ENCODE peak calls at places on chromosomes 1 and 21, in ten cellular contexts. H, K, Q, X, N, U, D, A, E and Y are unnamed samples.

GRCh38 chr1:202018476-202019234 is 8.3 kb downstream of the ELF3 start:
- DNase-seq in H (peak; percentile 89), K (peak; percentile 88), Q (no peak), X (no peak), N (no peak), U (peak; percentile 51), D (peak; percentile 89), A (no peak), E (no peak), Y (no peak)

GRCh38 chr1:30196457-30196856 is 526.9 kb downstream of the MATN1 start:
- DNase-seq in H (no peak), K (no peak), Q (no peak), X (no peak), N (no peak), U (no peak), D (no peak), A (no peak), E (no peak), Y (no peak)

GRCh38 chr1:112399456-112399855 is 3.4 kb downstream of the CTTNBP2NL start:
- DNase-seq in H (no peak), K (no peak), Q (no peak), X (no peak), N (no peak), U (no peak), D (no peak), A (no peak), E (no peak), Y (no peak)

GRCh38 chr1:110067957-110068645 is 2.4 kb downstream of the ALX3 start:
- DNase-seq in H (no peak), K (no peak), Q (no peak), X (no peak), N (no peak), U (no peak), D (no peak), A (no peak), E (no peak), Y (no peak)

GRCh38 chr1:39933956-39934941 is 20.7 kb upstream of the MFSD2A start:
- DNase-seq in H (peak; percentile 84), K (peak; percentile 98), Q (peak; percentile 81), X (peak; percentile 99), N (peak; percentile 99), U (peak; percentile 100), D (peak; percentile 92), A (peak; percentile 99), E (peak; percentile 55), Y (peak; percentile 97)

GRCh38 chr1:162704673-162705424 is 72.6 kb downstream of the DDR2 start:
- DNase-seq in H (no peak), K (no peak), Q (peak; percentile 34), X (no peak), N (no peak), U (no peak), D (no peak), A (no peak), E (peak; percentile 24), Y (no peak)

GRCh38 chr21:29849735-29850176 is 90.0 kb downstream of the GRIK1 start:
- DNase-seq in H (no peak), K (peak; percentile 59), Q (no peak), X (no peak), N (peak; percentile 17), U (peak; percentile 61), D (peak; percentile 41), A (peak; percentile 27), E (peak; percentile 19), Y (peak; percentile 9)

GRCh38 chr1:154996966-154997701 is 3.7 kb downstream of the LENEP start:
- DNase-seq in H (no peak), K (no peak), Q (no peak), X (no peak), N (no peak), U (no peak), D (no peak), A (peak; percentile 72), E (no peak), Y (no peak)

GRCh38 chr1:47791879-47792608 is 205.1 kb downstream of the TRABD2B start:
- DNase-seq in H (no peak), K (peak; percentile 44), Q (no peak), X (no peak), N (no peak), U (no peak), D (no peak), A (no peak), E (no peak), Y (no peak)

GRCh38 chr1:69328186-69328585 is 239.5 kb upstream of the LRRC7 start:
- DNase-seq in H (no peak), K (no peak), Q (no peak), X (no peak), N (no peak), U (no peak), D (no peak), A (no peak), E (no peak), Y (no peak)
- H3K4me3 ChIP-seq in H (no peak overlapping the region), K (no peak overlapping the region), Q (no peak overlapping the region), X (no peak overlapping the region), N (no peak overlapping the region), U (no peak overlapping the region), D (no peak overlapping the region), A (no peak overlapping the region), E (no peak overlapping the region), Y (no peak overlapping the region)

GRCh38 chr21:35730325-35730724 is 330.0 kb downstream of the SETD4 start:
- DNase-seq in H (no peak), K (no peak), Q (no peak), X (no peak), N (no peak), U (no peak), D (no peak), A (no peak), E (no peak), Y (no peak)
- TF ChIP-seq CTCF in H (no peak), K (no peak), Q (no peak), X (no peak), N (no peak), U (no peak), D (no peak), A (no peak), E (no peak), Y (peak; percentile 7)

GRCh38 chr1:173638043-173639021 is 3.2 kb downstream of the TEX50 start:
- DNase-seq in H (no peak), K (no peak), Q (no peak), X (no peak), N (no peak), U (no peak), D (no peak), A (no peak), E (no peak), Y (no peak)
- H3K4me3 ChIP-seq in H (no peak overlapping the region), K (no peak overlapping the region), Q (no peak overlapping the region), X (no peak overlapping the region), N (no peak overlapping the region), U (no peak overlapping the region), D (no peak overlapping the region), A (no peak overlapping the region), E (no peak overlapping the region), Y (no peak overlapping the region)

DNA sequence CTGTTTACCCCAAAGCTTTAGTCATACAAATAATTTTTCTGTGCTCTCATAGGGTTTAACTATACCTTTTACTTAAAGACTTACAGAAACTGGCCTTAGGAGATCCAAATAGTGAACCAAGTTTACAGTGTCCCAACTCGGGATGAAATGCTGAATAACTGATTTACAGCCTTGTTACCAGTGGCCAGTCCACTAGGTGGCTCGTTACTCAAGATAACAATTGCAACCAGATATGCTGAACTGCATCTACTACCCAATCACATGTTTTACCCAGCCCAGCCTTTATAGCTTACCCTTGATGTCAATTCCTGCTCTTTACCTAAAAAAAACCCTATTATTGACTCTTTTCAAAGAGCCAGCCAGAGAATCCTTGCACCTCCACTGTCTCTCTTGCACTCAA is 1148.8 kb upstream of the ADGRL4 start:
- DNase-seq in H (no peak), K (peak; percentile 25), Q (no peak), X (no peak), N (no peak), U (no peak), D (no peak), A (no peak), E (no peak), Y (no peak)
- TF ChIP-seq CTCF in H (no peak), K (peak; percentile 23), Q (no peak), X (no peak), N (no peak), U (no peak), D (no peak), A (no peak), E (no peak), Y (peak; percentile 61)